ENCODE peak calls at places on chromosomes 6 and 20, in six cellular contexts. N, V, E, B, T and O are unnamed samples. For H3K36me3 and H3K4me1, the result is how much of the 10 kb centered on the place peaks cover.

GRCh38 chr20:5402903-5403531 is 86.3 kb upstream of the PROKR2 start:
- DNase-seq in N (no peak), V (peak), E (no peak), B (no peak), T (no peak), O (no peak)

GRCh38 chr6:131368077-131368911 is 204.7 kb upstream of the ARG1 start:
- DNase-seq in N (peak), V (peak), E (peak), B (peak), T (no peak), O (no peak)

GRCh38 chr6:68572525-68572924 is 62.6 kb upstream of the ADGRB3 start:
- DNase-seq in N (no peak), V (peak), E (no peak), B (no peak), T (no peak), O (no peak)

GRCh38 chr20:8756410-8756809 is 312.5 kb upstream of the PLCB4 start:
- DNase-seq in N (no peak), V (no peak), E (no peak), B (no peak), T (no peak), O (no peak)

GRCh38 chr6:130765181-130765727 is 62.0 kb upstream of the SMLR1 start:
- DNase-seq in N (no peak), V (no peak), E (no peak), B (no peak), T (no peak), O (no peak)

GRCh38 chr6:85360794-85361642 is 88.9 kb upstream of the NT5E start:
- DNase-seq in N (no peak), V (no peak), E (peak), B (no peak), T (no peak), O (no peak)

GRCh38 chr6:154243793-154244768 is 112.5 kb downstream of the IPCEF1 start:
- DNase-seq in N (no peak), V (no peak), E (no peak), B (no peak), T (no peak), O (no peak)

GRCh38 chr6:35731736-35732532 is 4.9 kb upstream of the ARMC12 start:
- DNase-seq in N (peak), V (peak), E (peak), B (peak), T (peak), O (peak)

GRCh38 chr20:45911486-45912343 is at the start of gene PLTP:
- DNase-seq in N (peak), V (peak), E (peak), B (peak), T (peak), O (no peak)

GRCh38 chr6:2534406-2535139 is 216.1 kb downstream of the MYLK4 start:
- DNase-seq in N (no peak), V (no peak), E (no peak), B (no peak), T (no peak), O (no peak)

GRCh38 chr6:169291639-169292339 is 38.1 kb upstream of the THBS2 start:
- DNase-seq in N (no peak), V (no peak), E (no peak), B (no peak), T (no peak), O (no peak)

DNA sequence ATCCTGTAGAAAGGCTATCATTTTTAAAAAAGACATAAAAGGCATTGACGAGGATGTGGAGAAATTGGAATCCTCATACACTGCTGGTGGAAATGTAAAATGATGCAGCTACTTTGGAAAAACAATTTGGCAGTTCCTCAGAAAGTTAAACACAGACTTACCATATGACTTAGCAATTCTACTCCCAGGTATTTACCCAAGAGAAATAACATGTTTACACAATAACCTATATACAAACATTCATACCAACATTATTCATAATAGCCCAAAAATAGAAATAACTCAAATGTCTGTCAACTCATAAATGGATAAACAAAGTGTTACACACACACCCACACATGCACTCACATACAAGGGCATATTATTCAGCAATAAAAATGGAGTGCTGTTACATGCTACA is 23.4 kb upstream of the CEP85L start:
- DNase-seq in N (no peak), V (no peak), E (no peak), B (no peak), T (no peak), O (no peak)
- H3K36me3 ChIP-seq in N (under half), V (under half), E (under half), B (under half), T (under half), O (under half)

DNA sequence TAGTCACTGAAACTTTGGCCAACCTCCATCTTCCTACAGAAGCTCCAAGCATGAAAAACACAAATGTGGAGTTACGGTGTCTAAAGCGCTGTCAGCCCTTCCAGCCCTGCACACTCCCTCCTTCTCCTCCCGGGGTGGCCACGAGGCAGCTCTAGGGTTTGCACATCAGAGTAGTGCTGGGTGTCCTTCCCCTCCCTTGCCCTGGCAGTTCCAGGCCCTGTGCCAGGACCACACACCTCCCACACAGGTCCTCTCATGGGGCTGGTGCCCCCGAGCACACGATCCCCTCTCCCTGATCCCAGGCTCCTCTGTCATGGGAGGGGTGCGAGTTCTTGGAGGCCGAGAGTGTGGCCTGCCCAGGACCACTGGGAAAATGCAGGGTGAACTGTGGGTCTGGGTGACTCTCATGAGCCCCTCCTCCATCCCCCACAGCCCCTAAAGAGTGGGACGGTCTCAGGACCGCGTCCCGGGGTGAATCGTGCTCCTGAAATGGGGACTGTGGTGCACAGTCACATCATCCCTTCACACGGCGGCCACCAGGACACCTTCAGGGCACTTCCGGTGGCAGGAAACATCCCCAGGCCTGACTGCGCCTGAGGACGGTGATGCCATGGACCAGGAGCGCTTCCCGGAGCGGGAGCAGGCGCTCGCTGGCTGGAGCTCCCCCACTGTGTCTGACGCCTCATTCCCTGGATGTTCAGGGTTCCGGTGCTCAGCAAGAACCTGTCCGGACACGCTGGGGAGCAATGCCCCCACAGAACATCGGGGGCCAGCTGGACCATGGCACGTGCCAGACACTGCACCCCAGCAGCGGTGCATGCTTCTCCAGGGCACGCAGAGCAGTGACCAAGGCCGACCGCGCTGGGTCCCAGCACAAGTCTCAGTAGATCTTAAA is 42.8 kb upstream of the SLCO4A1 start:
- DNase-seq in N (no peak), V (no peak), E (no peak), B (no peak), T (no peak), O (no peak)
- H3K4me1 ChIP-seq in N (under half), V (under half), E (under half), B (under half), T (half or more), O (half or more)

GRCh38 chr6:33568826-33569570 is 11.1 kb downstream of the BAK1 start:
- DNase-seq in N (no peak), V (no peak), E (no peak), B (no peak), T (no peak), O (no peak)

GRCh38 chr6:33575211-33575610 is 4.9 kb downstream of the BAK1 start:
- DNase-seq in N (no peak), V (no peak), E (no peak), B (no peak), T (no peak), O (no peak)

GRCh38 chr6:33566182-33567084 is 13.6 kb downstream of the BAK1 start:
- DNase-seq in N (no peak), V (no peak), E (no peak), B (no peak), T (no peak), O (no peak)

GRCh38 chr6:33571637-33572316 is 8.3 kb downstream of the BAK1 start:
- DNase-seq in N (no peak), V (no peak), E (no peak), B (no peak), T (no peak), O (no peak)

GRCh38 chr6:33570806-33571636 is 9.1 kb downstream of the BAK1 start:
- DNase-seq in N (peak), V (peak), E (peak), B (peak), T (peak), O (peak)
- TF ChIP-seq CTCF in N (no peak), V (no peak), E (no peak), B (no peak), T (no peak), O (no peak)

DNA sequence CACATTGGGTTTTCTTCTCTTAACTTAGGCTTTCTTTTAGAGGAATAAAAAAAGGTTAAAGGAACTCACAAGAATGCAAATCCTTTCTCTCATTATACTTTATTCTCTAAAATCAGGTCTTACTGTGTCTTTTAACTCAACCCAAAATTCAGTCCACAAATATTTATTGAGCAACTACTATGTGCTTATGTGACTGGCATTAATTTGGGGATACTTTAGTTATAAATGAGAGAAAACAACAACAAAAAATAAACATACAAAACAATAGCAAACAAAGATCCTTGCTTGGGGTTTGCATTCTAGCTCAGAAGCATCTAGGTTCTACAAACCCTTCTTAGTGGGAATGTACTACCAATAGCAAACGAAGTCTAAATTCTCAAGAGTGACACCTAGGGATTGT is 266.2 kb downstream of the UTRN start:
- DNase-seq in N (no peak), V (no peak), E (no peak), B (no peak), T (no peak), O (no peak)
- H3K36me3 ChIP-seq in N (under half), V (half or more), E (under half), B (half or more), T (half or more), O (half or more)

GRCh38 chr20:59567585-59568508 is 36.5 kb upstream of the PHACTR3 start:
- DNase-seq in N (no peak), V (no peak), E (no peak), B (no peak), T (peak), O (no peak)
- H3K4me1 ChIP-seq in N (under half), V (under half), E (under half), B (under half), T (under half), O (under half)

GRCh38 chr20:48617481-48617880 is 210.3 kb downstream of the PREX1 start:
- DNase-seq in N (no peak), V (no peak), E (no peak), B (peak), T (peak), O (no peak)

GRCh38 chr20:48614593-48615274 is 213.1 kb downstream of the PREX1 start:
- DNase-seq in N (no peak), V (no peak), E (peak), B (peak), T (peak), O (no peak)

GRCh38 chr20:48618052-48618451 is 209.7 kb downstream of the PREX1 start:
- DNase-seq in N (no peak), V (no peak), E (no peak), B (peak), T (peak), O (no peak)

GRCh38 chr20:48615871-48616270 is 211.9 kb downstream of the PREX1 start:
- DNase-seq in N (no peak), V (no peak), E (no peak), B (no peak), T (peak), O (no peak)

GRCh38 chr20:48616481-48616880 is 211.3 kb downstream of the PREX1 start:
- DNase-seq in N (no peak), V (no peak), E (no peak), B (peak), T (peak), O (no peak)
- TF ChIP-seq CTCF in N (no peak), V (no peak), E (no peak), B (no peak), T (no peak), O (no peak)

DNA sequence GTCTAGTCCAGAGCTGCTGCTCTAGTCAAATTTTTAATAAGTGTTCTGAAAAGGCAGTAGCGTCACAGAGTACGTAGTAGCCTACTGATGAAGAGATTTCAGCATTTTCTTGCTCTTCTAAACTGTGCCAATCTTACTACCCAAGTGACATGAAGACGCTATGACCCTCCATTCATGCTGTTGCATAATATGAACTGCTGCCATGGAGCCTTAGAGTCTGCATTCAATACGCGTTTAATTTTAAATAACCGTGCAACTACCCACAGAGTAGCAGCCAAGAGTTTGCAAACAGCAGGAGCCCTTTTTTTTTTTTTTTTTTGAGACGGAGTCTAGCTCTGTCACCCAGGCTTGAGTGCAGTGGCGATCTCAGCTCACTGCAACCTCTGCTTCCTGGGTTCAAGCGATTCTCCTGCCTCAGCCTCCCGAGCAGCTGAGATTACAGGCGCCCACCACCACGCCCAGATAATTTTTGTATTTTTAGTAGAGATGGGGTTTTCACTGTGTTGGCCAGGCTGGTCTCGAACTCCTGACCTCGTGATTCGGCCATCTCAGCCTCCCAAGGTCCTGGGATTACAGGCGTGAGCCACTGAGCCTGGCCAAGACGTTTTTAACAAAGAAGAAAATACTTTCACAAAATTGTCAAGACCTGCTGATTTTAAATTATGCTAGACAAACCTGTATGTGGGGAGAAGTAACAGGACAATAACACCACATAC is 44.3 kb downstream of the EZR start:
- DNase-seq in N (no peak), V (no peak), E (no peak), B (no peak), T (no peak), O (no peak)
- H3K36me3 ChIP-seq in N (under half), V (half or more), E (under half), B (half or more), T (half or more), O (under half)